ENCODE peak calls at places on chromosomes 16 and 17, in six cellular contexts. Z is fibroblast of the aortic adventitia, K is SK-N-SH, Y is heart left ventricle, V is mucosa of descending colon, L is neural crest cell. T is an unnamed sample.
A peak's percentile ranks its signal among the peaks of the same experiment; 100 is the strongest.

GRCh38 chr17:45677770-45678169 is 106.3 kb upstream of the CRHR1 start:
- DNase-seq in Z (no peak), K (no peak), Y (no peak), V (no peak), L (no peak), T (peak; percentile 33)

GRCh38 chr17:78137392-78138203 is 7.0 kb downstream of the TMC8 start:
- DNase-seq in Z (no peak), K (peak; percentile 60), Y (no peak), V (peak; percentile 76), L (no peak), T (no peak)

GRCh38 chr17:64133546-64134215 is 3.7 kb upstream of the ERN1 start:
- DNase-seq in Z (peak; percentile 81), K (peak; percentile 80), Y (no peak), V (no peak), L (peak; percentile 28), T (no peak)

GRCh38 chr17:32486701-32487459 is at the start of gene CDK5R1:
- DNase-seq in Z (peak; percentile 12), K (peak; percentile 87), Y (peak; percentile 65), V (peak; percentile 84), L (peak; percentile 68), T (peak; percentile 37)

GRCh38 chr17:17565471-17566365 is 25.8 kb downstream of the PEMT start:
- DNase-seq in Z (peak; percentile 69), K (no peak), Y (no peak), V (no peak), L (no peak), T (no peak)

GRCh38 chr16:46648656-46649055 is 27.5 kb upstream of the SHCBP1 start:
- DNase-seq in Z (no peak), K (no peak), Y (no peak), V (no peak), L (no peak), T (no peak)

GRCh38 chr17:45225051-45225700 is 3.5 kb downstream of the FMNL1 start:
- DNase-seq in Z (no peak), K (no peak), Y (peak; percentile 30), V (peak; percentile 68), L (no peak), T (no peak)

GRCh38 chr17:31392002-31392855 is 754 bp downstream of the RAB11FIP4 start:
- DNase-seq in Z (no peak), K (peak; percentile 79), Y (no peak), V (no peak), L (no peak), T (no peak)

GRCh38 chr16:49836218-49836617 is 19.7 kb downstream of the ZNF423 start:
- DNase-seq in Z (no peak), K (no peak), Y (no peak), V (no peak), L (no peak), T (no peak)

GRCh38 chr16:86899757-86900156 is 321.4 kb downstream of the FOXL1 start:
- DNase-seq in Z (peak; percentile 68), K (no peak), Y (no peak), V (no peak), L (no peak), T (peak; percentile 19)

GRCh38 chr17:76645481-76645880 is 1.9 kb upstream of the ST6GALNAC1 start:
- DNase-seq in Z (no peak), K (no peak), Y (no peak), V (no peak), L (no peak), T (no peak)

GRCh38 chr17:59154335-59154720 is 658 bp downstream of the SKA2 start:
- DNase-seq in Z (no peak), K (peak; percentile 53), Y (peak; percentile 41), V (peak; percentile 66), L (peak; percentile 37), T (peak; percentile 28)

GRCh38 chr17:36743130-36743529 is 141.7 kb downstream of the MRM1 start:
- DNase-seq in Z (no peak), K (no peak), Y (no peak), V (no peak), L (no peak), T (no peak)

GRCh38 chr17:27733771-27734170 is 66.6 kb downstream of the NOS2 start:
- DNase-seq in Z (no peak), K (no peak), Y (no peak), V (no peak), L (no peak), T (no peak)

GRCh38 chr17:60154616-60155426 is 5.0 kb downstream of the CA4 start:
- DNase-seq in Z (peak; percentile 94), K (peak; percentile 50), Y (peak; percentile 68), V (no peak), L (no peak), T (peak; percentile 88)
- TF ChIP-seq CTCF in Z (no peak), K (no peak), Y (no peak), V (no peak), L (no peak), T (peak; percentile 7)

DNA sequence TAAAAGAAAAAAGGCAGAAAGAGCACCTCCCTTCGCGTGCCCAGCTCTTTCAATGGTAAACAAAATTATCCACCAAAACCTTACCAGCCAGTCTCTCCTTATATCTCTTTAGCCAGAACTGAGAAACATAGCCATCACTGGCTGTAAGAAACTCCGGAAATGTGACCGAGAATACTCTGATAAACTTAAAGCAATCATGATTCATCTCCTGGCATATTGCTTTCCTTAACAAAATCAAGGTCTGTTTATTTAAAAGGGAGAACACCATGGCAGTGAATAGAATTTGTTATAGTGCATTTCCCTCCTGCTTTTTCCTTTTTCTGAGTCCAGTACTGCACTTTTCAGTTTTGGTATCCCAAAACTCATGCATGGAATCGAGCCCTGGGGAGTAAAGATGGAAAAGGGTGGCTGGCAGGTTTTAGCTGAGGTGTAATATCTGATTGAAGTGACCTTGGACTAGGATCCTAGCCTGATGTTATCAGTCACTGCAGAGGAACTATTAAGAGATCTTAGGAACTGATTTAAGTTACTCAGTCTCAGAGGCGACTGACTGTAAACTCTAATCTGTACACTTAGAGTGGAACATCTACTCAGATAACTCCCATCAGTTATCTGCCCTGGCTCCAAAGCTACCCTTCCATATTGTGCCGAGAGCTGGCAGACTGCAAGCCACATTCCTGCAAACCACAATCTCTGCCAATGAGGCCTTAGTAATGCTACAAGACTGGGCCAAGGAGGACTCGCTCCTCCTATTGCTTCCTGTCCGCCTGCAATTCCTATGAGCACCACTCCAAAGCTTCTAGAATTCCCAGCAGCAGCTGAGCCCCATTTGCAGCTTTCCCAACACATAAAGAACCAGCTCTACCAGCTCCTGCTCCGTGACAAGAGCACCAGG is 7.4 kb upstream of the COX10 start:
- DNase-seq in Z (peak; percentile 96), K (no peak), Y (peak; percentile 29), V (no peak), L (no peak), T (peak; percentile 80)
- TF ChIP-seq CTCF in Z (peak; percentile 44), K (peak; percentile 19), Y (no peak), V (no peak), L (no peak), T (no peak)

GRCh38 chr16:25690563-25691143 is 1.1 kb upstream of the HS3ST4 start:
- DNase-seq in Z (no peak), K (no peak), Y (no peak), V (no peak), L (no peak), T (peak; percentile 8)
- TF ChIP-seq CTCF in Z (no peak), K (no peak), Y (no peak), V (no peak), L (peak; percentile 27), T (no peak)

GRCh38 chr17:6408271-6408670 is 26.6 kb downstream of the AIPL1 start:
- DNase-seq in Z (no peak), K (no peak), Y (no peak), V (no peak), L (no peak), T (no peak)

GRCh38 chr17:6415616-6416015 is 19.3 kb downstream of the AIPL1 start:
- DNase-seq in Z (no peak), K (no peak), Y (no peak), V (no peak), L (no peak), T (no peak)

GRCh38 chr17:6413073-6413472 is 21.8 kb downstream of the AIPL1 start:
- DNase-seq in Z (peak; percentile 30), K (peak; percentile 54), Y (no peak), V (no peak), L (no peak), T (peak; percentile 70)
- TF ChIP-seq CTCF in Z (peak; percentile 33), K (peak; percentile 61), Y (no peak), V (no peak), L (peak; percentile 71), T (peak; percentile 29)

GRCh38 chr17:48663134-48663924 is 37.2 kb upstream of the HOXB9 start:
- DNase-seq in Z (no peak), K (no peak), Y (no peak), V (no peak), L (no peak), T (no peak)
- TF ChIP-seq CTCF in Z (no peak), K (peak; percentile 31), Y (no peak), V (no peak), L (no peak), T (no peak)

GRCh38 chr16:54194008-54194731 is 92.4 kb downstream of the IRX3 start:
- DNase-seq in Z (peak; percentile 57), K (no peak), Y (peak; percentile 91), V (peak; percentile 68), L (no peak), T (peak; percentile 46)
- TF ChIP-seq CTCF in Z (no peak), K (no peak), Y (no peak), V (no peak), L (peak; percentile 14), T (no peak)

DNA sequence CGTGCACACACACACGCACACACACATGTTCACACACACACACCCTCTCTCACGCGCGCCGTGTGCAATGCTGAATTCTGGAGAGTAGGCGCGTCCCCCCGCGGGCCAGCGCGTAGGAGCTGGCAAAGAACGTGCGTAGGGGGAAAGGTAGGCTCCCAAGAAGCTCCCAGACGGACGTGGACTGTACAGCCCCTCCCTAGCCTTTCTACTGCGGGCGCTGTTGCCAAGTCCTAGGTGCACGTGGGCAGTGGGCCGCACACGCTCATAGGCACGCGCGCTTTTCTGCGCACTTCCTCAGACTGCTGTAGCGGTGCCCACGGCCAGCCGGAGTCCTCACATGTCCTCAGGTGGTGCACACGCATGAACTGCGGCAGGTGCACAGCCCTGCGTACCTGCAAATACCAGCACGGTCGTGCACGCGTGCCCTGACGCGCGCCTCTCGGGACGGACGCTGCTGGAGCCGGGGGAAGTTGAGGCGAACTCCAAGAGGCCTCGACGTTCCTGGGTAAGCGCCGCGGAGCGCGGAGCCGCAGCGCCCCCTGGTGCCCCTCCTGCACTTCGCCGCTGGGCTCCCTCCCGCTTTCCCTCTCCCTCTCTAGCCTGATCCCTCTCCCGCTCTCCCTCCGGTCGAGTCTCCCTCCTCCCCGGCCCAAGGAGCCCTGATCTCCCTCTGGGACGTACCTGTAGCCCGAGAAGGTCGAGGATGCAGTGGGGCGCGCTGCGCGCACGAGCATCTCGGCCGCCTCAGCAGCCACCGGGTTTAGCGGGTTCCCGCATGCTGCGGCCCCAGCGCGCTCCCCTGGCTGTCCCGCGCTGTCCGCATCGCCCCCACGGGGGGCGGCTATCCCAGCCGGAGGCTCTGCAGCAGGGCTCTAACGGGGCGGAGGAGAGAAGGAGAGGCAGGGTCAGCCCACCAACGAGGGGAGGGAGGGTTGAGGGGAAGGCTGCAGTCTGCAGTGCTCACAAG is 749 bp downstream of the GRIN2A start:
- DNase-seq in Z (peak; percentile 70), K (peak; percentile 91), Y (peak; percentile 44), V (peak; percentile 60), L (peak; percentile 78), T (peak; percentile 74)
- TF ChIP-seq CTCF in Z (peak; percentile 92), K (peak; percentile 46), Y (peak; percentile 91), V (peak; percentile 82), L (peak; percentile 97), T (peak; percentile 83)

T was measured in foreskin fibroblast.